ENCODE peak calls at places on chromosomes 2 and 18, in four cellular contexts. One of them, this sample, is unnamed.
A peak's percentile ranks its signal among the peaks of the same experiment; 100 is the strongest.

GRCh38 chr2:20560891-20561702 is 89.8 kb downstream of the HS1BP3 start:
- DNase-seq in HCT116: no peak
- DNase-seq in GM23248: no peak
- DNase-seq in neural progenitor cell: no peak
- DNase-seq in this sample: no peak

GRCh38 chr2:1772868-1773267 is 28.6 kb upstream of the PXDN start:
- DNase-seq in neural progenitor cell: no peak
- DNase-seq in GM23248: no peak
- DNase-seq in HCT116: no peak
- DNase-seq in this sample: no peak

GRCh38 chr18:76922107-76922506 is 99.8 kb downstream of the ZNF236 start:
- DNase-seq in neural progenitor cell: peak; percentile 80
- DNase-seq in GM23248: peak; percentile 79
- DNase-seq in HCT116: peak; percentile 2
- DNase-seq in this sample: peak; percentile 74

GRCh38 chr2:239318091-239318725 is 82.6 kb downstream of the HDAC4 start:
- DNase-seq in neural progenitor cell: no peak
- DNase-seq in HCT116: no peak
- DNase-seq in GM23248: no peak
- DNase-seq in this sample: no peak

GRCh38 chr2:147482590-147483292 is 362.1 kb upstream of the ACVR2A start:
- DNase-seq in HCT116: no peak
- DNase-seq in neural progenitor cell: no peak
- DNase-seq in GM23248: peak; percentile 31
- DNase-seq in this sample: no peak

GRCh38 chr2:71612581-71613520 is 159.5 kb downstream of the DYSF start:
- DNase-seq in GM23248: no peak
- DNase-seq in neural progenitor cell: no peak
- DNase-seq in HCT116: no peak
- DNase-seq in this sample: no peak

GRCh38 chr18:8389391-8390340 is 219.6 kb upstream of the RAB12 start:
- DNase-seq in neural progenitor cell: peak; percentile 85
- DNase-seq in HCT116: peak; percentile 53
- DNase-seq in GM23248: peak; percentile 70
- DNase-seq in this sample: peak; percentile 52

GRCh38 chr18:79403723-79404566 is 8.2 kb downstream of the NFATC1 start:
- DNase-seq in HCT116: no peak
- DNase-seq in neural progenitor cell: no peak
- DNase-seq in GM23248: peak; percentile 50
- DNase-seq in this sample: no peak

GRCh38 chr18:58411323-58411722 is 217.6 kb downstream of the ALPK2 start:
- DNase-seq in neural progenitor cell: no peak
- DNase-seq in GM23248: no peak
- DNase-seq in HCT116: no peak
- DNase-seq in this sample: no peak

GRCh38 chr2:437772-438393 is 150.0 kb upstream of the ALKAL2 start:
- DNase-seq in GM23248: no peak
- DNase-seq in neural progenitor cell: no peak
- DNase-seq in HCT116: no peak
- DNase-seq in this sample: peak; percentile 41

GRCh38 chr2:64966017-64966416 is 23.2 kb upstream of the SLC1A4 start:
- DNase-seq in GM23248: no peak
- DNase-seq in HCT116: no peak
- DNase-seq in neural progenitor cell: no peak
- DNase-seq in this sample: no peak

GRCh38 chr2:232512557-232512956 is 7.6 kb upstream of the PRSS56 start:
- DNase-seq in neural progenitor cell: peak; percentile 28
- DNase-seq in HCT116: no peak
- DNase-seq in GM23248: no peak
- DNase-seq in this sample: no peak

GRCh38 chr2:26961603-26962184 is 8.7 kb upstream of the MAPRE3 start:
- DNase-seq in HCT116: peak; percentile 92
- DNase-seq in neural progenitor cell: peak; percentile 85
- DNase-seq in GM23248: peak; percentile 77
- DNase-seq in this sample: peak; percentile 80

GRCh38 chr2:144683955-144684354 is 164.0 kb upstream of the ZEB2 start:
- DNase-seq in neural progenitor cell: no peak
- DNase-seq in HCT116: no peak
- DNase-seq in GM23248: no peak
- DNase-seq in this sample: no peak

GRCh38 chr18:78128004-78128403 is 851.6 kb upstream of the SALL3 start:
- DNase-seq in neural progenitor cell: no peak
- DNase-seq in GM23248: no peak
- DNase-seq in HCT116: no peak
- DNase-seq in this sample: no peak

GRCh38 chr18:10290244-10291240 is 163.9 kb upstream of the APCDD1 start:
- DNase-seq in neural progenitor cell: no peak
- DNase-seq in GM23248: peak; percentile 32
- DNase-seq in HCT116: no peak
- DNase-seq in this sample: no peak

GRCh38 chr2:55809875-55810620 is 113.5 kb downstream of the EFEMP1 start:
- DNase-seq in neural progenitor cell: no peak
- DNase-seq in GM23248: peak; percentile 68
- DNase-seq in HCT116: no peak
- DNase-seq in this sample: no peak

GRCh38 chr2:95526360-95527341 is 42.1 kb upstream of the TRIM43B start:
- DNase-seq in HCT116: peak; percentile 29
- DNase-seq in neural progenitor cell: no peak
- DNase-seq in GM23248: peak; percentile 90
- DNase-seq in this sample: no peak

GRCh38 chr18:13313006-13313661 is 94.6 kb downstream of the LDLRAD4 start:
- DNase-seq in HCT116: no peak
- DNase-seq in neural progenitor cell: no peak
- DNase-seq in GM23248: no peak
- DNase-seq in this sample: no peak

GRCh38 chr18:58054041-58054733 is 10.2 kb downstream of the NEDD4L start:
- DNase-seq in GM23248: peak; percentile 43
- DNase-seq in HCT116: no peak
- DNase-seq in neural progenitor cell: peak; percentile 29
- DNase-seq in this sample: no peak

GRCh38 chr2:233436191-233436581 is 81.9 kb downstream of the DGKD start:
- DNase-seq in GM23248: no peak
- DNase-seq in neural progenitor cell: no peak
- DNase-seq in HCT116: no peak
- DNase-seq in this sample: no peak

GRCh38 chr2:209380278-209380677 is 43.6 kb upstream of the MAP2 start:
- DNase-seq in neural progenitor cell: no peak
- DNase-seq in HCT116: no peak
- DNase-seq in GM23248: no peak
- DNase-seq in this sample: peak; percentile 4

GRCh38 chr18:56196495-56197225 is 441.7 kb downstream of the TXNL1 start:
- DNase-seq in GM23248: no peak
- DNase-seq in neural progenitor cell: no peak
- DNase-seq in HCT116: no peak
- DNase-seq in this sample: no peak

GRCh38 chr2:128406629-128407252 is 88.1 kb upstream of the HS6ST1 start:
- DNase-seq in HCT116: no peak
- DNase-seq in neural progenitor cell: no peak
- DNase-seq in GM23248: no peak
- DNase-seq in this sample: no peak

GRCh38 chr18:63253428-63254372 is 65.9 kb downstream of the BCL2 start:
- DNase-seq in GM23248: peak; percentile 48
- DNase-seq in HCT116: no peak
- DNase-seq in neural progenitor cell: no peak
- DNase-seq in this sample: no peak

GRCh38 chr2:223957092-223957851 is at the start of gene MRPL44:
- DNase-seq in GM23248: peak; percentile 99
- DNase-seq in HCT116: peak; percentile 89
- DNase-seq in neural progenitor cell: peak; percentile 98
- DNase-seq in this sample: peak; percentile 96
- H3K4me1 ChIP-seq in GM23248: peaks cover 39% of the 10 kb centered on the region
- H3K4me1 ChIP-seq in HCT116: peaks cover 15% of the 10 kb centered on the region
- H3K4me1 ChIP-seq in neural progenitor cell: peaks cover 69% of the 10 kb centered on the region
- H3K4me1 ChIP-seq in this sample: peaks cover 82% of the 10 kb centered on the region

GRCh38 chr2:217922101-217923006 is 80.4 kb downstream of the TNS1 start:
- DNase-seq in HCT116: no peak
- DNase-seq in GM23248: peak; percentile 60
- DNase-seq in neural progenitor cell: peak; percentile 45
- DNase-seq in this sample: no peak
- TF ChIP-seq EZH2phosphoT487 in HCT116: no peak
- TF ChIP-seq EZH2phosphoT487 in GM23248: no peak
- TF ChIP-seq EZH2phosphoT487 in neural progenitor cell: no peak
- TF ChIP-seq EZH2phosphoT487 in this sample: no peak

GRCh38 chr2:120466704-120467054 is 120.7 kb downstream of the INHBB start:
- DNase-seq in neural progenitor cell: no peak
- DNase-seq in GM23248: peak; percentile 31
- DNase-seq in HCT116: no peak
- DNase-seq in this sample: no peak
- H3K4me1 ChIP-seq in neural progenitor cell: peaks cover 7% of the 10 kb centered on the region
- H3K4me1 ChIP-seq in GM23248: peaks cover 43% of the 10 kb centered on the region
- H3K4me1 ChIP-seq in HCT116: no peaks in the 10 kb centered on the region
- H3K4me1 ChIP-seq in this sample: no peaks in the 10 kb centered on the region

DNA sequence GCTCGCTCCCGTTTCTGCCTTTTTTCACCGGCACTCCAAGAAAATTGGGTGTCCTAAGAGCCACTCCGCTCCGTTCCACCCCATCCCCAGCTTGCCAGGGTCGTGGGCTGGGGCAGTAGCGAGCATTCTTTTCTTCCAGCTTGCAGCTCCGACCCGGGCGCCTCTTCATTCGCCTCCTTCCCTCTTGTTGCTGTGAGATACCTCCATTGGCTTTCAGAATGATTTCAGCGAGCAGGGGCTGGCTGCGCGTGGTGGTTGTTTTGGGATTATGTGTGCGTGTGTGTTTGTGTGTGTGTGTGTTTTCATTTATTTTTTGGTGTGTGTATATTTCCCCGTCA is 1.2 kb downstream of the HOXD3 start:
- DNase-seq in GM23248: no peak
- DNase-seq in HCT116: no peak
- DNase-seq in neural progenitor cell: no peak
- DNase-seq in this sample: no peak
- TF ChIP-seq EZH2phosphoT487 in GM23248: no peak
- TF ChIP-seq EZH2phosphoT487 in HCT116: no peak
- TF ChIP-seq EZH2phosphoT487 in neural progenitor cell: no peak
- TF ChIP-seq EZH2phosphoT487 in this sample: no peak

GRCh38 chr2:203441463-203441862 is 93.6 kb downstream of the RAPH1 start:
- DNase-seq in GM23248: no peak
- DNase-seq in neural progenitor cell: no peak
- DNase-seq in HCT116: no peak
- DNase-seq in this sample: no peak
- H3K4me1 ChIP-seq in GM23248: peaks cover 38% of the 10 kb centered on the region
- H3K4me1 ChIP-seq in neural progenitor cell: no peaks in the 10 kb centered on the region
- H3K4me1 ChIP-seq in HCT116: no peaks in the 10 kb centered on the region
- H3K4me1 ChIP-seq in this sample: no peaks in the 10 kb centered on the region

DNA sequence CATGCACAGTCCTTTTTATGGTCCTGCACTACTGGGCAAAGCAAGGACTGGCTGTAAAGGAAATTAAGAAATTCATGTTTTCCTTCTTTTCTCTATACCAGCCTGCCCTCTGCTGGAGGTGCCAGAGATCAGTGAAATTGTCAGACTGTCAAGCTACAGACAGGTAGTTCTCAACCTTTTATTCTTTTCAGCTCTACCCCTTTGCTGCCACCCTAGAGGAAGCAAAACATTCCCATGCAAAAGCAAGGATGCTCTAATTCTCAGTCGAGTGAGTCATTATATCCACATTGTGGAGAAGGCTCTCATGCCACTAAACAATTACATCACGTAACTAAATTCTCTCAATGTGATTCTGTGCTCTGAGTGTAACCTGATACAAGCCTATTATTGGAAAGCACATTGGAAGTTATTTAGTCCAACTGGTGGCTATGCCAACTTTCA is 25.0 kb upstream of the RAPGEF4 start:
- DNase-seq in GM23248: peak; percentile 90
- DNase-seq in neural progenitor cell: peak; percentile 47
- DNase-seq in HCT116: no peak
- DNase-seq in this sample: peak; percentile 34
- TF ChIP-seq EZH2phosphoT487 in GM23248: no peak
- TF ChIP-seq EZH2phosphoT487 in neural progenitor cell: no peak
- TF ChIP-seq EZH2phosphoT487 in HCT116: no peak
- TF ChIP-seq EZH2phosphoT487 in this sample: no peak

GRCh38 chr2:68383778-68384177 is 18.7 kb downstream of the PLEK start:
- DNase-seq in HCT116: no peak
- DNase-seq in GM23248: no peak
- DNase-seq in neural progenitor cell: no peak
- DNase-seq in this sample: no peak
- H3K4me1 ChIP-seq in HCT116: no peaks in the 10 kb centered on the region
- H3K4me1 ChIP-seq in GM23248: no peaks in the 10 kb centered on the region
- H3K4me1 ChIP-seq in neural progenitor cell: no peaks in the 10 kb centered on the region
- H3K4me1 ChIP-seq in this sample: peaks cover 56% of the 10 kb centered on the region

GRCh38 chr2:175571078-175571653 is 389.7 kb upstream of the ATP5MC3 start:
- DNase-seq in neural progenitor cell: no peak
- DNase-seq in GM23248: no peak
- DNase-seq in HCT116: no peak
- DNase-seq in this sample: no peak
- TF ChIP-seq EZH2phosphoT487 in neural progenitor cell: no peak
- TF ChIP-seq EZH2phosphoT487 in GM23248: no peak
- TF ChIP-seq EZH2phosphoT487 in HCT116: no peak
- TF ChIP-seq EZH2phosphoT487 in this sample: no peak

DNA sequence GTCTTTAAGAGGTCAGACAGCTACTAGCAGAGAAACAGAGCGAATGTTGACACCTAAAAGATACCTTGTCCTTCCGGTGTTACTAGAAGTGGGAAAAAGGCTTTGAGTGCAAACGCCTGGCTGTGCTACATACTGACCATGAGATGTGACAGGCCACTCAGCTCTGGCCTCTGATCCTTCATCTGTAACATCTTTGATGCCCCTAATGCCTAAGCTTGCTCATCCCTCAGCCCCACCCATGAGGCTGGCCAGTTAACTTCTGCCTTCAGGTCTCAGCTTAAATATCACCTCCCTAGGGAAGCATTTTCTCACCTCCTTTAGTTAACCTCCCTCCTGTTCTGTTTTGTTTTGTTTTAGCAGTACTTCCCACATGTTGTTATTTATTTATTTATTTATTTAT is 15.9 kb downstream of the EPAS1 start:
- DNase-seq in neural progenitor cell: no peak
- DNase-seq in GM23248: no peak
- DNase-seq in HCT116: no peak
- DNase-seq in this sample: no peak
- H3K4me1 ChIP-seq in neural progenitor cell: no peaks in the 10 kb centered on the region
- H3K4me1 ChIP-seq in GM23248: peaks cover 55% of the 10 kb centered on the region
- H3K4me1 ChIP-seq in HCT116: peaks cover 40% of the 10 kb centered on the region
- H3K4me1 ChIP-seq in this sample: no peaks in the 10 kb centered on the region